ENCODE peak calls at places on chromosomes 6 and 20, in nine cellular contexts. One of them, this sample, is unnamed.
A peak's percentile ranks its signal among the peaks of the same experiment; 100 is the strongest.

GRCh38 chr20:10077081-10077471 is 42.3 kb downstream of the ANKEF1 start:
- DNase-seq in iris pigment epithelial cell: no peak
- DNase-seq in Calu3: peak; percentile 43
- DNase-seq in putamen: no peak
- DNase-seq in uterus: no peak
- DNase-seq in NB4: no peak
- DNase-seq in neuronal stem cell: no peak
- DNase-seq in ovary: no peak
- DNase-seq in ACHN: no peak
- DNase-seq in this sample: peak; percentile 54

GRCh38 chr6:34493344-34493743 is 27.5 kb downstream of the PACSIN1 start:
- DNase-seq in neuronal stem cell: no peak
- DNase-seq in Calu3: no peak
- DNase-seq in ovary: no peak
- DNase-seq in putamen: no peak
- DNase-seq in iris pigment epithelial cell: no peak
- DNase-seq in NB4: no peak
- DNase-seq in ACHN: no peak
- DNase-seq in uterus: no peak
- DNase-seq in this sample: no peak

GRCh38 chr6:4804095-4804494 is 27.9 kb downstream of the CDYL start:
- DNase-seq in neuronal stem cell: no peak
- DNase-seq in uterus: no peak
- DNase-seq in putamen: no peak
- DNase-seq in iris pigment epithelial cell: peak; percentile 85
- DNase-seq in ovary: no peak
- DNase-seq in Calu3: no peak
- DNase-seq in NB4: peak; percentile 70
- DNase-seq in ACHN: peak; percentile 16
- DNase-seq in this sample: no peak

GRCh38 chr6:64411226-64411625 is 775.6 kb downstream of the PHF3 start:
- DNase-seq in ACHN: no peak
- DNase-seq in neuronal stem cell: no peak
- DNase-seq in NB4: no peak
- DNase-seq in iris pigment epithelial cell: peak; percentile 6
- DNase-seq in uterus: no peak
- DNase-seq in ovary: no peak
- DNase-seq in Calu3: no peak
- DNase-seq in putamen: no peak
- DNase-seq in this sample: no peak

GRCh38 chr20:48723308-48724264 is 104.2 kb downstream of the PREX1 start:
- DNase-seq in ACHN: no peak
- DNase-seq in ovary: no peak
- DNase-seq in neuronal stem cell: no peak
- DNase-seq in putamen: peak; percentile 62
- DNase-seq in Calu3: peak; percentile 45
- DNase-seq in NB4: peak; percentile 70
- DNase-seq in uterus: peak; percentile 30
- DNase-seq in iris pigment epithelial cell: peak; percentile 15
- DNase-seq in this sample: no peak

GRCh38 chr6:166078294-166078693 is 89.4 kb downstream of the TBXT start:
- DNase-seq in Calu3: no peak
- DNase-seq in neuronal stem cell: no peak
- DNase-seq in ACHN: peak; percentile 10
- DNase-seq in ovary: no peak
- DNase-seq in iris pigment epithelial cell: peak; percentile 96
- DNase-seq in uterus: no peak
- DNase-seq in NB4: no peak
- DNase-seq in putamen: no peak
- DNase-seq in this sample: peak; percentile 58

GRCh38 chr20:62523473-62524203 is 47.8 kb upstream of the GATA5 start:
- DNase-seq in putamen: no peak
- DNase-seq in neuronal stem cell: no peak
- DNase-seq in uterus: no peak
- DNase-seq in iris pigment epithelial cell: no peak
- DNase-seq in Calu3: peak; percentile 49
- DNase-seq in ovary: no peak
- DNase-seq in NB4: peak; percentile 82
- DNase-seq in ACHN: no peak
- DNase-seq in this sample: no peak

GRCh38 chr6:123716506-123716905 is 79.8 kb upstream of the TRDN start:
- DNase-seq in ACHN: no peak
- DNase-seq in Calu3: no peak
- DNase-seq in NB4: peak; percentile 15
- DNase-seq in putamen: no peak
- DNase-seq in ovary: no peak
- DNase-seq in uterus: no peak
- DNase-seq in iris pigment epithelial cell: peak; percentile 8
- DNase-seq in neuronal stem cell: no peak
- DNase-seq in this sample: no peak

GRCh38 chr6:20817806-20818320 is 283.6 kb downstream of the CDKAL1 start:
- DNase-seq in putamen: no peak
- DNase-seq in uterus: no peak
- DNase-seq in ACHN: no peak
- DNase-seq in Calu3: no peak
- DNase-seq in NB4: no peak
- DNase-seq in neuronal stem cell: no peak
- DNase-seq in ovary: no peak
- DNase-seq in iris pigment epithelial cell: peak; percentile 47
- DNase-seq in this sample: no peak

GRCh38 chr6:36804549-36804948 is 34.7 kb downstream of the CPNE5 start:
- DNase-seq in Calu3: no peak
- DNase-seq in iris pigment epithelial cell: no peak
- DNase-seq in ACHN: no peak
- DNase-seq in ovary: no peak
- DNase-seq in NB4: no peak
- DNase-seq in neuronal stem cell: no peak
- DNase-seq in putamen: no peak
- DNase-seq in uterus: no peak
- DNase-seq in this sample: no peak

GRCh38 chr6:72175936-72176335 is 289.6 kb downstream of the RIMS1 start:
- DNase-seq in ACHN: no peak
- DNase-seq in putamen: no peak
- DNase-seq in NB4: no peak
- DNase-seq in iris pigment epithelial cell: peak; percentile 8
- DNase-seq in neuronal stem cell: no peak
- DNase-seq in uterus: no peak
- DNase-seq in ovary: no peak
- DNase-seq in Calu3: no peak
- DNase-seq in this sample: no peak

This sample was measured in kidney glomerular epithelial cell.